ENCODE peak calls at places on chromosomes 11 and 22, in four cellular contexts. Y is HFFc6, P is AG04450, U is GM20000. S is an unnamed sample.

GRCh38 chr22:32828150-32828549 is 26.6 kb downstream of the TIMP3 start:
- DNase-seq in Y (no peak), P (no peak), U (no peak), S (peak; percentile 28)

GRCh38 chr11:85961930-85962363 is 106.8 kb downstream of the CCDC83 start:
- DNase-seq in Y (no peak), P (no peak), U (no peak), S (peak; percentile 44)

GRCh38 chr11:68467446-68467845 is 6.9 kb downstream of the PPP6R3 start:
- DNase-seq in Y (no peak), P (no peak), U (no peak), S (no peak)

GRCh38 chr11:255816-256215 is 19.0 kb downstream of the PSMD13 start:
- DNase-seq in Y (no peak), P (no peak), U (no peak), S (no peak)

GRCh38 chr11:100855466-100856067 is 168.5 kb downstream of the ARHGAP42 start:
- DNase-seq in Y (peak; percentile 43), P (no peak), U (peak; percentile 20), S (peak; percentile 66)

GRCh38 chr11:82536706-82537105 is 197.0 kb downstream of the FAM181B start:
- DNase-seq in Y (no peak), P (no peak), U (no peak), S (no peak)

GRCh38 chr11:64004590-64004984 is 18.3 kb downstream of the OTUB1 start:
- DNase-seq in Y (no peak), P (no peak), U (no peak), S (peak; percentile 24)

GRCh38 chr11:61601512-61601911 is 20.6 kb upstream of the SYT7 start:
- DNase-seq in Y (no peak), P (no peak), U (no peak), S (no peak)

GRCh38 chr22:37303821-37304274 is 21.5 kb downstream of the CYTH4 start:
- DNase-seq in Y (peak; percentile 86), P (peak; percentile 60), U (no peak), S (peak; percentile 96)

GRCh38 chr11:21561589-21561988 is 631.3 kb upstream of the ANO5 start:
- DNase-seq in Y (no peak), P (no peak), U (no peak), S (peak; percentile 21)

GRCh38 chr11:133579165-133580031 is 47.1 kb upstream of the OPCML start:
- DNase-seq in Y (no peak), P (no peak), U (no peak), S (no peak)

GRCh38 chr11:73177380-73178091 is 35.4 kb upstream of the FCHSD2 start:
- DNase-seq in Y (no peak), P (no peak), U (no peak), S (no peak)

GRCh38 chr22:20201837-20202392 is 51.1 kb upstream of the CCDC188 start:
- DNase-seq in Y (no peak), P (no peak), U (no peak), S (no peak)

GRCh38 chr22:38843201-38843715 is 570 bp downstream of the NPTXR start:
- DNase-seq in Y (peak; percentile 24), P (peak; percentile 52), U (peak; percentile 79), S (peak; percentile 91)

GRCh38 chr22:20610243-20610686 is 102.9 kb downstream of the MED15 start:
- DNase-seq in Y (no peak), P (no peak), U (no peak), S (no peak)

GRCh38 chr11:70048279-70049024 is 29.7 kb upstream of the ANO1 start:
- DNase-seq in Y (no peak), P (no peak), U (no peak), S (no peak)

GRCh38 chr11:19245351-19245750 is 4.6 kb upstream of the E2F8 start:
- DNase-seq in Y (no peak), P (no peak), U (no peak), S (no peak)

GRCh38 chr11:47797633-47798032 is 30.5 kb upstream of the FNBP4 start:
- DNase-seq in Y (peak; percentile 74), P (peak; percentile 24), U (no peak), S (peak; percentile 47)

GRCh38 chr22:40922484-40923303 is 28.5 kb upstream of the RBX1 start:
- DNase-seq in Y (peak; percentile 69), P (peak; percentile 41), U (peak; percentile 52), S (peak; percentile 80)

GRCh38 chr11:61892085-61892370 is 683 bp upstream of the FADS3 start:
- DNase-seq in Y (no peak), P (no peak), U (no peak), S (no peak)

GRCh38 chr22:40687706-40688105 is 8.4 kb downstream of the MCHR1 start:
- DNase-seq in Y (no peak), P (no peak), U (no peak), S (no peak)

GRCh38 chr22:35899736-35900135 is 128.9 kb downstream of the RBFOX2 start:
- DNase-seq in Y (no peak), P (no peak), U (no peak), S (no peak)

GRCh38 chr11:35204614-35205013 is 65.6 kb downstream of the CD44 start:
- DNase-seq in Y (no peak), P (no peak), U (no peak), S (no peak)

GRCh38 chr11:105189586-105189985 is 50.0 kb upstream of the CARD18 start:
- DNase-seq in Y (no peak), P (no peak), U (no peak), S (peak; percentile 32)

GRCh38 chr22:40955516-40955915 is 4.3 kb downstream of the RBX1 start:
- DNase-seq in Y (peak; percentile 77), P (no peak), U (no peak), S (peak; percentile 59)

GRCh38 chr11:70618471-70619101 is 220.3 kb downstream of the CTTN start:
- DNase-seq in Y (no peak), P (no peak), U (no peak), S (no peak)

GRCh38 chr11:80146231-80146630 is 705.4 kb upstream of the TENM4 start:
- DNase-seq in Y (no peak), P (no peak), U (no peak), S (no peak)

GRCh38 chr22:19041403-19042074 is 80.7 kb downstream of the DGCR2 start:
- DNase-seq in Y (no peak), P (no peak), U (no peak), S (no peak)

GRCh38 chr11:17887779-17888178 is 125.1 kb downstream of the SERGEF start:
- DNase-seq in Y (no peak), P (no peak), U (no peak), S (peak; percentile 24)

GRCh38 chr11:109508185-109508584 is 86.2 kb downstream of the C11orf87 start:
- DNase-seq in Y (no peak), P (no peak), U (no peak), S (no peak)

GRCh38 chr11:109511598-109511997 is 89.6 kb downstream of the C11orf87 start:
- DNase-seq in Y (no peak), P (no peak), U (no peak), S (no peak)

GRCh38 chr11:109512680-109513079 is 90.7 kb downstream of the C11orf87 start:
- DNase-seq in Y (no peak), P (no peak), U (peak; percentile 5), S (no peak)

GRCh38 chr11:109512249-109512648 is 90.3 kb downstream of the C11orf87 start:
- DNase-seq in Y (no peak), P (no peak), U (no peak), S (no peak)

DNA sequence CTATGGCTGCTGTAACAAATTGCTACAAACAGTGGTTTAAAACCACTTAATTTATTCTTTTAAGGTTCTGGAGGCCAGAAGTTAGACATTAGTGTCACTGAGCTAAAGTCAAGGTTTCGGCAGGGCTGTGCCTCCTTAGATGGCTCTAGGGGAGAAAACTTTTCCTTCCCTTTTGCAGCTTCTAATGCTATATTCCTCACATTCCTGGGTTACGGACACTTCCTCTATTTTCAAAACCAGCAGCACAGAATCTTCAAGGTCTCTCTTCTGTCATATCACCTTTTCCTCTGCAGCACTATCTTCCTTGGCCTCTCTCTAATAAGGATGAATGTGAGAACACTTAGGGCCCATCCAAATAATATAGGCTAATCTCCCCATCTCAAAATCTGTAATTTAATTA is 87.0 kb downstream of the C11orf87 start:
- DNase-seq in Y (no peak), P (no peak), U (no peak), S (no peak)
- TF ChIP-seq CTCF in Y (no peak), P (no peak), U (no peak), S (no peak)

DNA sequence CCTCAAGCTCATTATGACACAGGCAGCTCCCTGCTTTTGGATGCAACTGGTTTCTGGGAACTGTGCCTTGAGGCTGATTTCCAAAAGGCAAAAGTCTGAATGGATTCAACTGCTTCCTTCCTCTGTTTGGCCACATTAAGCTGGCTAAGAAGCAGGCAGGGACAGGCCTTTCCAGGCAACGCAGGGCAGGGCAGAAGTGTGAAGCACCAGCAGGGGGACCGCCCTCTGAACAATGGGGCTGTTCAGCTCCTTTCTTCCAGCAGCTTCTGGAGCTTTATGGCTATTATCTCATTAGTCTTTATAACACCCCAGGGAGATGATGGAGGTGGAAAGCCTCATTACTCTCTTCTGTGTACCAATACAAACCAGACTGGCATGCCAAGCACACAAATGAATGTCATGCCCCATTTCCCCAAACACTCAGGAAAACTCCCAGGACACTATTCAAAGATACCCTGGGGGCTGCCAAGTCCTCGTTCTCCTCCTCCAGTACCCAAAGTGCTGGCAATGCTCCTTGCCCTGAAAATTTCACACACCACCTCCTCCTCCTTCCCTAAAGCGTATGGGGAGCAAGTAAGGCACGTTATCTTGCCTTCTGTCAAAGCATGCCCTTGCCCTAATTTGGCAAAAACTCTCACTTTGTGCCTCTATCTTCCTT is 21.3 kb downstream of the MORC2 start:
- DNase-seq in Y (no peak), P (no peak), U (no peak), S (no peak)
- TF ChIP-seq CTCF in Y (no peak), P (peak; percentile 14), U (no peak), S (no peak)

DNA sequence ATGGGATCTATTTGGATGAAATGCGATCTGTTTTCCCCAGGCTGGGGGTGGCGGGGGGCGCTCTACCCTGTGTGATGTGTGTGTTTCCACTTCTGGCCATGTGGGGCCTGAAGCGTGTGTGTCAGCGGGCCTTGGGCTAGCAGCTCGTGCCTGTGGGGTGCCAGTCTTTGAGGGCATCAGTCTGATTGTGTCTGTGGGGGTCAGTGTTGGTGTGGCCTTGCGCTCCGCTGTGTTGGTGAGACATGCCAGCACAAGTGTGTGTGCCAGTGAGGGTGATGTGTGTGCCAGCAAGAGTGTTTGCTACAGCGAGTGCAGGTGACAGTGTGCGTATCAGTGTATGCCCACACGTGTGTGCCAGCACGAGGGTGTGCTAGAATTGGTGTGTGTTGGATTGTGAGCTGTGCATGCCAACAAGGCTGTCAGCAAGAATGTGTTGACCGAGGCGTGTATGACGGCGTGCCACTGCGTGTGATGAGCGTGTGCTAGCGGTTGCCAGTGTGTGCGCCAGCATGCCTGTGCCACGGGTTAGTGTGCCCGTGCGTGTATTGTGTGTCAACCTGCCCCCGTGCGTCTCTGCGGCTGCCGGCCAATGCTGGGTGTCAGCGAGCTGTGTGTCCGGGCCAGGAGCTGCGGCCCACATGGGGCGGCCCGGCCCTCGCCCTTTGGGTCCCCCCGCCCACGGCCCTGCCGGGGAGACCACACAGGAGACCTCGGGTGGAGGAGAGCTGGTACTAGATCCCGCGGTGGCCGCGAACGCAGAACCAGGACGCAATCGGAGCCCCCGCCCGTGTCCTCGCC is 519 bp downstream of the ARRB1 start:
- DNase-seq in Y (no peak), P (no peak), U (peak; percentile 53), S (no peak)
- TF ChIP-seq CTCF in Y (peak; percentile 35), P (peak; percentile 15), U (no peak), S (no peak)

GRCh38 chr22:16922076-16922475 is 85.9 kb downstream of the GAB4 start:
- DNase-seq in Y (no peak), P (no peak), U (no peak), S (no peak)

GRCh38 chr22:16912281-16912680 is 87.1 kb upstream of the XKR3 start:
- DNase-seq in Y (no peak), P (no peak), U (no peak), S (no peak)

GRCh38 chr22:16914006-16914405 is 88.8 kb upstream of the XKR3 start:
- DNase-seq in Y (no peak), P (no peak), U (no peak), S (no peak)

GRCh38 chr22:16915711-16916110 is 90.5 kb upstream of the XKR3 start:
- DNase-seq in Y (no peak), P (no peak), U (no peak), S (no peak)

GRCh38 chr22:16917144-16918003 is 90.6 kb downstream of the GAB4 start:
- DNase-seq in Y (peak; percentile 40), P (no peak), U (peak; percentile 55), S (peak; percentile 8)
- TF ChIP-seq CTCF in Y (peak; percentile 82), P (peak; percentile 37), U (peak; percentile 62), S (peak; percentile 54)